ENCODE peak calls at places on chromosomes 2 and 18, in five cellular contexts. Z is spleen, X is ovary, J is right cardiac atrium, B is body of pancreas. D is an unnamed sample.

GRCh38 chr18:74905245-74905644 is 303.7 kb downstream of the PTGR3 start:
- DNase-seq in Z (no peak), B (no peak), J (peak; percentile 46), X (no peak), D (no peak)

GRCh38 chr2:76867854-76868253 is 654.3 kb downstream of the LRRTM4 start:
- DNase-seq in Z (no peak), J (no peak), X (no peak), B (no peak), D (no peak)

GRCh38 chr2:157777425-157777824 is 98.7 kb downstream of the ACVR1 start:
- DNase-seq in J (no peak), B (peak; percentile 68), Z (no peak), X (peak; percentile 44), D (no peak)

GRCh38 chr2:224039770-224040088 is 643 bp upstream of the SERPINE2 start:
- DNase-seq in X (no peak), B (no peak), Z (no peak), J (no peak), D (no peak)

GRCh38 chr18:58552057-58552461 is 76.8 kb downstream of the ALPK2 start:
- DNase-seq in J (no peak), Z (no peak), X (no peak), B (no peak), D (no peak)

GRCh38 chr2:237980751-237981150 is 13.9 kb downstream of the UBE2F start:
- DNase-seq in Z (no peak), J (no peak), X (no peak), B (no peak), D (no peak)

GRCh38 chr2:110876167-110876999 is 144.0 kb downstream of the ACOXL start:
- DNase-seq in X (no peak), B (no peak), Z (no peak), J (no peak), D (no peak)

GRCh38 chr2:128557069-128557468 is 238.4 kb upstream of the HS6ST1 start:
- DNase-seq in J (no peak), Z (peak; percentile 47), B (no peak), X (no peak), D (no peak)

GRCh38 chr2:130845507-130846085 is 8.9 kb downstream of the ARHGEF4 start:
- DNase-seq in Z (peak; percentile 64), X (no peak), B (no peak), J (no peak), D (no peak)

GRCh38 chr18:12857215-12857924 is 26.7 kb downstream of the PTPN2 start:
- DNase-seq in Z (no peak), J (no peak), X (no peak), B (no peak), D (no peak)

GRCh38 chr2:233414777-233415570 is 60.7 kb downstream of the DGKD start:
- DNase-seq in B (no peak), X (no peak), J (no peak), Z (no peak), D (no peak)

GRCh38 chr2:11676640-11677039 is 6.6 kb upstream of the NTSR2 start:
- DNase-seq in J (no peak), X (no peak), B (no peak), Z (peak; percentile 52), D (no peak)

GRCh38 chr2:120346667-120347358 is 877 bp downstream of the INHBB start:
- DNase-seq in J (no peak), Z (peak; percentile 81), B (no peak), X (peak; percentile 30), D (no peak)

GRCh38 chr2:147019296-147019695 is 825.5 kb upstream of the ACVR2A start:
- DNase-seq in Z (no peak), J (no peak), B (no peak), X (no peak), D (no peak)

GRCh38 chr18:78405763-78406162 is 573.9 kb upstream of the SALL3 start:
- DNase-seq in X (no peak), J (no peak), Z (peak; percentile 56), B (no peak), D (no peak)
- H3K9me3 ChIP-seq in X (no peaks in the 10 kb centered on the region), J (no peaks in the 10 kb centered on the region), Z (no peaks in the 10 kb centered on the region), B (no peaks in the 10 kb centered on the region), D (no peaks in the 10 kb centered on the region)

GRCh38 chr2:98730053-98730850 is 680 bp downstream of the MGAT4A start:
- DNase-seq in J (peak; percentile 76), Z (peak; percentile 91), X (no peak), B (peak; percentile 80), D (peak; percentile 39)
- H3K4me3 ChIP-seq in J (peak overlapping the region; percentile 99), Z (peak overlapping the region; percentile 88), X (peak overlapping the region; percentile 88), B (peak overlapping the region; percentile 64), D (peak overlapping the region; percentile 90)

GRCh38 chr18:55910328-55910727 is 322.3 kb upstream of the TCF4 start:
- DNase-seq in J (no peak), X (no peak), Z (no peak), B (no peak), D (no peak)
- H3K9me3 ChIP-seq in J (no peaks in the 10 kb centered on the region), X (no peaks in the 10 kb centered on the region), Z (no peaks in the 10 kb centered on the region), B (no peaks in the 10 kb centered on the region), D (no peaks in the 10 kb centered on the region)

GRCh38 chr2:236171213-236172201 is 3.3 kb upstream of the GBX2 start:
- DNase-seq in B (no peak), X (no peak), J (peak; percentile 29), Z (no peak), D (no peak)
- H3K4me3 ChIP-seq in B (no peak overlapping the region), X (no peak overlapping the region), J (no peak overlapping the region), Z (no peak overlapping the region), D (no peak overlapping the region)

GRCh38 chr2:101173707-101174295 is 22.6 kb upstream of the TBC1D8 start:
- DNase-seq in Z (peak; percentile 79), J (no peak), X (no peak), B (peak; percentile 64), D (no peak)
- H3K9me3 ChIP-seq in Z (peaks cover 35% of the 10 kb centered on the region), J (no peaks in the 10 kb centered on the region), X (no peaks in the 10 kb centered on the region), B (no peaks in the 10 kb centered on the region), D (no peaks in the 10 kb centered on the region)

GRCh38 chr2:44902178-44902577 is 39.3 kb upstream of the SIX3 start:
- DNase-seq in Z (no peak), J (no peak), X (no peak), B (no peak), D (no peak)
- H3K4me3 ChIP-seq in Z (peak overlapping the region; percentile 27), J (no peak overlapping the region), X (no peak overlapping the region), B (no peak overlapping the region), D (no peak overlapping the region)

GRCh38 chr2:467101-467500 is 179.2 kb upstream of the ALKAL2 start:
- DNase-seq in X (no peak), B (no peak), J (no peak), Z (no peak), D (no peak)

GRCh38 chr2:469521-469920 is 181.6 kb upstream of the ALKAL2 start:
- DNase-seq in J (no peak), B (no peak), Z (no peak), X (no peak), D (no peak)

GRCh38 chr2:468631-469310 is 180.9 kb upstream of the ALKAL2 start:
- DNase-seq in X (no peak), B (no peak), J (no peak), Z (no peak), D (no peak)

GRCh38 chr2:467543-467891 is 179.6 kb upstream of the ALKAL2 start:
- DNase-seq in X (no peak), Z (no peak), J (no peak), B (no peak), D (no peak)

DNA sequence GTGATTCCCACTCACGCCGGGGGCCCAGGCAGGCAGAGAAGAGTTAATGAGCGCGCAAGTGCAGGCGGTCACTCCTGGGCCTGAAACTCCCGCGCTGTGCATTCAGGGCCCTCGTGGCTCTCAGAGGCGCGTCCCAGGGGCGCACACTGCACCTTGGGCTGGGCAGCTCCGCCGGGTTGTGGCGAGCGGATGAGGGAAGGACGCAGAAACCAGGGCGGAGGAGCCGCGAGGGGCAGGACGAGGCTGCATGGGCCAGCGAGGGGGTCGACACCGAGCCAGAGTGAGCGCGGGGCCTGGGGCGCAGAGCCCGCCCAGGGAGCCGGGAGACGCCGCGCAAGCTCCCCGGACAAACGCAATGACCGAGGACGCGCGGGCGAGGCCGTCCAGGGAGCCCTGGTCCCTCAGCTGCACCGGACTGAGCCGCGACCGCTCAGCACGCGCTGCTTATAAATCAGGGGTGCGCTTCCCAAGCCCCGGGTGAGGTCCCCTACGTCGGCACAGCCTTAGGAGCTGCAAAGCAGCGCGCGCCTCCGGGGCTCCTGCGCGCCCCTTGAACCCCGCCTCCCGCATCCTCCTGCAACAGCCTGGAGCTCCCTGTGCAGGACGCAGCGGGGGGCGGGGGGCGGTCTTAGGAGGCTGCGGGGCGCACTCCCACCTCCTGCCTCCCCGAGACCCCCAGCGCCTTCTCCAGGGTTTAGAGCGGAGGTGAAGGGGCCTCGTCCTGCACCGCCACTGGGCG is 180.2 kb upstream of the ALKAL2 start:
- DNase-seq in J (no peak), X (no peak), B (no peak), Z (no peak), D (no peak)
- H3K9me3 ChIP-seq in J (no peaks in the 10 kb centered on the region), X (no peaks in the 10 kb centered on the region), B (no peaks in the 10 kb centered on the region), Z (peaks cover 6% of the 10 kb centered on the region), D (no peaks in the 10 kb centered on the region)

GRCh38 chr2:209771474-209772292 is at the start of gene UNC80:
- DNase-seq in Z (peak; percentile 77), B (peak; percentile 74), X (peak; percentile 88), J (peak; percentile 88), D (no peak)
- H3K4me3 ChIP-seq in Z (peak within 1 kb of the TSS; percentile 57), B (peak within 1 kb of the TSS; percentile 38), X (no peak within 1 kb of the TSS), J (peak within 1 kb of the TSS; percentile 43), D (no peak within 1 kb of the TSS)